ENCODE peak calls at places on chromosomes 5 and 9, in nine cellular contexts. One of them, this sample, is unnamed.

GRCh38 chr5:892390-893136 is at the start of the genes BRD9 and TRIP13:
- DNase-seq in GM23338: peak; percentile 87
- DNase-seq in stomach: peak; percentile 85
- DNase-seq in epithelial cell of esophagus: peak; percentile 81
- DNase-seq in cardiac muscle cell: peak; percentile 79
- DNase-seq in GM10248: peak; percentile 99
- DNase-seq in HepG2: peak; percentile 66
- DNase-seq in HFFc6: peak; percentile 56
- DNase-seq in psoas muscle: peak; percentile 88
- DNase-seq in this sample: peak; percentile 87

GRCh38 chr9:37938121-37938906 is 34.4 kb upstream of the SLC25A51 start:
- DNase-seq in GM23338: no peak
- DNase-seq in stomach: no peak
- DNase-seq in epithelial cell of esophagus: peak; percentile 83
- DNase-seq in cardiac muscle cell: peak; percentile 77
- DNase-seq in GM10248: no peak
- DNase-seq in HepG2: no peak
- DNase-seq in HFFc6: peak; percentile 82
- DNase-seq in psoas muscle: no peak
- DNase-seq in this sample: no peak

GRCh38 chr5:26104175-26104574 is 934.2 kb downstream of the CDH9 start:
- DNase-seq in GM23338: no peak
- DNase-seq in stomach: no peak
- DNase-seq in epithelial cell of esophagus: no peak
- DNase-seq in cardiac muscle cell: no peak
- DNase-seq in GM10248: no peak
- DNase-seq in HepG2: no peak
- DNase-seq in HFFc6: no peak
- DNase-seq in psoas muscle: no peak
- DNase-seq in this sample: no peak

GRCh38 chr5:134125195-134126015 is 10.9 kb downstream of the TCF7 start:
- DNase-seq in GM23338: no peak
- DNase-seq in stomach: peak; percentile 76
- DNase-seq in epithelial cell of esophagus: peak; percentile 39
- DNase-seq in cardiac muscle cell: peak; percentile 57
- DNase-seq in GM10248: no peak
- DNase-seq in HepG2: no peak
- DNase-seq in HFFc6: peak; percentile 92
- DNase-seq in psoas muscle: peak; percentile 64
- DNase-seq in this sample: no peak

GRCh38 chr5:66989286-66989685 is 207.3 kb downstream of the CD180 start:
- DNase-seq in GM23338: peak; percentile 47
- DNase-seq in stomach: no peak
- DNase-seq in epithelial cell of esophagus: peak; percentile 69
- DNase-seq in cardiac muscle cell: peak; percentile 27
- DNase-seq in GM10248: no peak
- DNase-seq in HepG2: peak; percentile 45
- DNase-seq in HFFc6: peak; percentile 12
- DNase-seq in psoas muscle: no peak
- DNase-seq in this sample: no peak

GRCh38 chr9:96874947-96875459 is 20.7 kb upstream of the ZNF782 start:
- DNase-seq in GM23338: no peak
- DNase-seq in stomach: peak; percentile 72
- DNase-seq in epithelial cell of esophagus: peak; percentile 96
- DNase-seq in cardiac muscle cell: peak; percentile 22
- DNase-seq in GM10248: peak; percentile 62
- DNase-seq in HepG2: peak; percentile 76
- DNase-seq in HFFc6: no peak
- DNase-seq in psoas muscle: no peak
- DNase-seq in this sample: no peak

GRCh38 chr9:32877103-32877502 is 93.8 kb downstream of the TMEM215 start:
- DNase-seq in GM23338: no peak
- DNase-seq in stomach: no peak
- DNase-seq in epithelial cell of esophagus: peak; percentile 38
- DNase-seq in cardiac muscle cell: no peak
- DNase-seq in GM10248: no peak
- DNase-seq in HepG2: no peak
- DNase-seq in HFFc6: no peak
- DNase-seq in psoas muscle: no peak
- DNase-seq in this sample: no peak

GRCh38 chr9:69672828-69673640 is 863 bp upstream of the APBA1 start:
- DNase-seq in GM23338: peak; percentile 97
- DNase-seq in stomach: peak; percentile 82
- DNase-seq in epithelial cell of esophagus: peak; percentile 83
- DNase-seq in cardiac muscle cell: peak; percentile 88
- DNase-seq in GM10248: peak; percentile 81
- DNase-seq in HepG2: peak; percentile 55
- DNase-seq in HFFc6: peak; percentile 92
- DNase-seq in psoas muscle: peak; percentile 84
- DNase-seq in this sample: peak; percentile 88

GRCh38 chr5:1278656-1279442 is 16.0 kb downstream of the TERT start:
- DNase-seq in GM23338: no peak
- DNase-seq in stomach: no peak
- DNase-seq in epithelial cell of esophagus: no peak
- DNase-seq in cardiac muscle cell: no peak
- DNase-seq in GM10248: no peak
- DNase-seq in HepG2: no peak
- DNase-seq in HFFc6: peak; percentile 35
- DNase-seq in psoas muscle: no peak
- DNase-seq in this sample: no peak

DNA sequence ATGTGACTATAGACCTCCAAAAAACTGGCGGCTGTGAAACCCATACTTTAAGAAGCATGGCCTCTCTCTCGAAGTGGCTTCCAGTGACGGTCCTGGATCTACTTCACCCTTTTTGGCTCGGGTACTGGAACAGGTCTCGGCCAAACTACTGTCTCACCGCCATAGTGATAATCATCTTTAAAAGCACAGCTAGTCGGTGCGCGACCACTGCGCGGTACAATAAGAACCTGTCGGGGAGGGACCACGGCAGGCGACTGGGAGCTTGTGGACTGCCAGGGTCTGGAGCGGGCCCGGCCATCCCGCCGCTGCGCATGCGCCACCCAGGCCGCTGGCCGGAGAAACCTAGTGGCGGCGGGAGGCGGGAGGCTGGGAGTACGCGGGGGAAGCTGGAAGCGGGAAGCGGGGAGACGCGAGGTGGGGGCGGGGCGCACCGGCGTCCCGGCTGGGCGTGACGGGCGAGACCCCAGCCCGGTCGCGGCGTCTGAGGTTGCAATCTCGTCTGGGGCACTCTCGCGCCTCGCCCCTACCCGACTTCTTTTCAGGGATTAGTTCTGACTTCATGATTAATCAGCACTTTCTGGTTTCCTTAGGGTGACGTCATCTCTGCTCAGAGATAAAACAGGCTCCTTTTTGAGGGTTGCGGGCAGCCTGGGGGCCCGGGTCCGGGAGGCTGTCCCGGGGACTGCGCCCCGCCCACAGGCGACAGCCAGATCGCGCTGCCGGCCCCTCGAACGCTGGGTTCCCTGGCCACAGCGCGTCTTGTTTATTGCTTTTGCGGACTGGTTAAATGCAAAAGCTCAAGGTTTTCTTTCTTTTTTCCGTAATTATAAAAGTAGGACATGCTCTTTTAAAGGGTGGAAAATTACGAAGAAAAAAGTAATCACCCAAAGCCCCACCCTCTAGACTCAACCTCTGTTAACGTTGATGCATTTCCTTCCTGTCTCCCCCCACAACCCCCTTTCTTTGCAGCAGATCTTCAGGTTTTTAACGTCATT is 266.8 kb downstream of the CWC27 start:
- DNase-seq in GM23338: peak; percentile 95
- DNase-seq in stomach: peak; percentile 87
- DNase-seq in epithelial cell of esophagus: peak; percentile 91
- DNase-seq in cardiac muscle cell: peak; percentile 94
- DNase-seq in GM10248: peak; percentile 86
- DNase-seq in HepG2: peak; percentile 68
- DNase-seq in HFFc6: peak; percentile 91
- DNase-seq in psoas muscle: peak; percentile 90
- DNase-seq in this sample: peak; percentile 92
- TF ChIP-seq CTCF in GM23338: no peak
- TF ChIP-seq CTCF in stomach: no peak
- TF ChIP-seq CTCF in epithelial cell of esophagus: no peak
- TF ChIP-seq CTCF in cardiac muscle cell: no peak
- TF ChIP-seq CTCF in GM10248: no peak
- TF ChIP-seq CTCF in HepG2: no peak
- TF ChIP-seq CTCF in HFFc6: no peak
- TF ChIP-seq CTCF in psoas muscle: no peak
- TF ChIP-seq CTCF in this sample: peak; percentile 19

GRCh38 chr5:77561965-77562364 is 69.8 kb upstream of the WDR41 start:
- DNase-seq in GM23338: no peak
- DNase-seq in stomach: no peak
- DNase-seq in epithelial cell of esophagus: no peak
- DNase-seq in cardiac muscle cell: no peak
- DNase-seq in GM10248: no peak
- DNase-seq in HepG2: no peak
- DNase-seq in HFFc6: no peak
- DNase-seq in psoas muscle: no peak
- DNase-seq in this sample: no peak

GRCh38 chr5:77558266-77558665 is 66.2 kb upstream of the WDR41 start:
- DNase-seq in GM23338: peak; percentile 63
- DNase-seq in stomach: no peak
- DNase-seq in epithelial cell of esophagus: no peak
- DNase-seq in cardiac muscle cell: no peak
- DNase-seq in GM10248: no peak
- DNase-seq in HepG2: no peak
- DNase-seq in HFFc6: no peak
- DNase-seq in psoas muscle: no peak
- DNase-seq in this sample: no peak

GRCh38 chr5:77563475-77563874 is 71.4 kb upstream of the WDR41 start:
- DNase-seq in GM23338: no peak
- DNase-seq in stomach: peak; percentile 45
- DNase-seq in epithelial cell of esophagus: no peak
- DNase-seq in cardiac muscle cell: peak; percentile 4
- DNase-seq in GM10248: no peak
- DNase-seq in HepG2: no peak
- DNase-seq in HFFc6: no peak
- DNase-seq in psoas muscle: no peak
- DNase-seq in this sample: no peak

DNA sequence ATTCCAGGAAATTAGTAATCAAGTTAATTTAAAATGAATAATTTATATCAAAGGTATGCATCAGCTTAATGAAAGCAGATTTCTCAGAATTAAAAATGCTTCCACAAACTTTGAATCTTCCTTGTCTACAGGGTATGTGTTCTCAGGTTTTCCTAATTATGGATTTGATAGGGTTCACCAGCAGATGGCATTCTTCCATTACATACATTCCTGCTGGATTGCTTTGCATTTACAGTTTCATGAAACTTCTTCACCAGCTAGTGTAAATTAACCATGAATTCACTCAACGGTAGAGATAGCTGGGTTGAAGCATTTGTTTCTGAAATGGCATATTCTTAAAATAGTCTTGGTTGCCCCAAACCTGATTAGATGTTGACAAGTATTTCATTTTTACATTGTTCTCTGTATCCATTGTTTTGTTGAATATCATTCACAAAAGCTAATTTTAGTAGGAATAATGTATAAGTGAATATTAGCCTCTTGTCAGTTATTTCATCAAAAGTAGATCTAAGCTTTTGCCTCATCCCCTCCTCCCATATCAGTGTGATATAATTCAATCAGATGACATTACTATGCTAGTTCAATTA is 68.7 kb upstream of the WDR41 start:
- DNase-seq in GM23338: peak; percentile 79
- DNase-seq in stomach: no peak
- DNase-seq in epithelial cell of esophagus: peak; percentile 65
- DNase-seq in cardiac muscle cell: peak; percentile 71
- DNase-seq in GM10248: peak; percentile 14
- DNase-seq in HepG2: peak; percentile 35
- DNase-seq in HFFc6: peak; percentile 37
- DNase-seq in psoas muscle: no peak
- DNase-seq in this sample: no peak
- TF ChIP-seq CTCF in GM23338: peak; percentile 79
- TF ChIP-seq CTCF in stomach: no peak
- TF ChIP-seq CTCF in epithelial cell of esophagus: peak; percentile 64
- TF ChIP-seq CTCF in cardiac muscle cell: peak; percentile 58
- TF ChIP-seq CTCF in GM10248: peak; percentile 35
- TF ChIP-seq CTCF in HepG2: peak; percentile 73
- TF ChIP-seq CTCF in HFFc6: peak; percentile 80
- TF ChIP-seq CTCF in psoas muscle: peak; percentile 50
- TF ChIP-seq CTCF in this sample: peak; percentile 82

GRCh38 chr5:154517181-154517580 is 39.2 kb upstream of the HAND1 start:
- DNase-seq in GM23338: no peak
- DNase-seq in stomach: no peak
- DNase-seq in epithelial cell of esophagus: no peak
- DNase-seq in cardiac muscle cell: no peak
- DNase-seq in GM10248: no peak
- DNase-seq in HepG2: no peak
- DNase-seq in HFFc6: no peak
- DNase-seq in psoas muscle: no peak
- DNase-seq in this sample: no peak
- TF ChIP-seq CTCF in GM23338: no peak
- TF ChIP-seq CTCF in stomach: no peak
- TF ChIP-seq CTCF in epithelial cell of esophagus: no peak
- TF ChIP-seq CTCF in cardiac muscle cell: no peak
- TF ChIP-seq CTCF in GM10248: no peak
- TF ChIP-seq CTCF in HepG2: no peak
- TF ChIP-seq CTCF in HFFc6: no peak
- TF ChIP-seq CTCF in psoas muscle: no peak
- TF ChIP-seq CTCF in this sample: no peak

GRCh38 chr9:110427497-110428104 is 89.9 kb upstream of the TXNDC8 start:
- DNase-seq in GM23338: peak; percentile 77
- DNase-seq in stomach: peak; percentile 55
- DNase-seq in epithelial cell of esophagus: peak; percentile 64
- DNase-seq in cardiac muscle cell: peak; percentile 52
- DNase-seq in GM10248: peak; percentile 45
- DNase-seq in HepG2: peak; percentile 18
- DNase-seq in HFFc6: peak; percentile 24
- DNase-seq in psoas muscle: peak; percentile 26
- DNase-seq in this sample: no peak
- TF ChIP-seq CTCF in GM23338: peak; percentile 93
- TF ChIP-seq CTCF in stomach: no peak
- TF ChIP-seq CTCF in epithelial cell of esophagus: peak; percentile 79
- TF ChIP-seq CTCF in cardiac muscle cell: peak; percentile 52
- TF ChIP-seq CTCF in GM10248: peak; percentile 68
- TF ChIP-seq CTCF in HepG2: peak; percentile 68
- TF ChIP-seq CTCF in HFFc6: peak; percentile 81
- TF ChIP-seq CTCF in psoas muscle: no peak
- TF ChIP-seq CTCF in this sample: peak; percentile 69

GRCh38 chr5:79133121-79133656 is 21.6 kb downstream of the BHMT start:
- DNase-seq in GM23338: peak; percentile 71
- DNase-seq in stomach: no peak
- DNase-seq in epithelial cell of esophagus: peak; percentile 55
- DNase-seq in cardiac muscle cell: peak; percentile 68
- DNase-seq in GM10248: peak; percentile 31
- DNase-seq in HepG2: peak; percentile 7
- DNase-seq in HFFc6: peak; percentile 46
- DNase-seq in psoas muscle: no peak
- DNase-seq in this sample: no peak
- TF ChIP-seq CTCF in GM23338: no peak
- TF ChIP-seq CTCF in stomach: no peak
- TF ChIP-seq CTCF in epithelial cell of esophagus: no peak
- TF ChIP-seq CTCF in cardiac muscle cell: no peak
- TF ChIP-seq CTCF in GM10248: peak; percentile 47
- TF ChIP-seq CTCF in HepG2: peak; percentile 38
- TF ChIP-seq CTCF in HFFc6: peak; percentile 78
- TF ChIP-seq CTCF in psoas muscle: peak; percentile 59
- TF ChIP-seq CTCF in this sample: peak; percentile 75

GRCh38 chr5:135709103-135709660 is 125.3 kb upstream of the SLC25A48 start:
- DNase-seq in GM23338: no peak
- DNase-seq in stomach: no peak
- DNase-seq in epithelial cell of esophagus: no peak
- DNase-seq in cardiac muscle cell: no peak
- DNase-seq in GM10248: no peak
- DNase-seq in HepG2: no peak
- DNase-seq in HFFc6: no peak
- DNase-seq in psoas muscle: no peak
- DNase-seq in this sample: no peak
- TF ChIP-seq CTCF in GM23338: no peak
- TF ChIP-seq CTCF in stomach: no peak
- TF ChIP-seq CTCF in epithelial cell of esophagus: no peak
- TF ChIP-seq CTCF in cardiac muscle cell: no peak
- TF ChIP-seq CTCF in GM10248: no peak
- TF ChIP-seq CTCF in HepG2: no peak
- TF ChIP-seq CTCF in HFFc6: no peak
- TF ChIP-seq CTCF in psoas muscle: no peak
- TF ChIP-seq CTCF in this sample: no peak

GRCh38 chr9:128034821-128035764 is 32.0 kb downstream of the NAIF1 start:
- DNase-seq in GM23338: peak; percentile 96
- DNase-seq in stomach: peak; percentile 73
- DNase-seq in epithelial cell of esophagus: peak; percentile 87
- DNase-seq in cardiac muscle cell: peak; percentile 89
- DNase-seq in GM10248: peak; percentile 82
- DNase-seq in HepG2: peak; percentile 81
- DNase-seq in HFFc6: peak; percentile 65
- DNase-seq in psoas muscle: peak; percentile 55
- DNase-seq in this sample: peak; percentile 74
- TF ChIP-seq CTCF in GM23338: peak; percentile 99
- TF ChIP-seq CTCF in stomach: no peak
- TF ChIP-seq CTCF in epithelial cell of esophagus: peak; percentile 80
- TF ChIP-seq CTCF in cardiac muscle cell: peak; percentile 74
- TF ChIP-seq CTCF in GM10248: peak; percentile 77
- TF ChIP-seq CTCF in HepG2: peak; percentile 98
- TF ChIP-seq CTCF in HFFc6: peak; percentile 96
- TF ChIP-seq CTCF in psoas muscle: peak; percentile 92
- TF ChIP-seq CTCF in this sample: peak; percentile 86